ENCODE peak calls at places on chromosomes 1 and 21, in eight cellular contexts. R is cardiac muscle cell; J is fibroblast of lung; U is CD8-positive, alpha-beta T cell; N is left lung; T is thoracic aorta; W is breast epithelium; C is neural progenitor cell. V is an unnamed sample.
A peak's percentile ranks its signal among the peaks of the same experiment; 100 is the strongest.

GRCh38 chr1:39044762-39045161 is 18.6 kb downstream of the NDUFS5 start:
- DNase-seq in R (no peak), U (no peak), W (no peak), J (no peak), C (no peak), T (no peak), N (no peak), V (no peak)

GRCh38 chr21:40936771-40937261 is 89.9 kb upstream of the DSCAM start:
- DNase-seq in N (no peak), W (no peak), R (no peak), C (peak; percentile 49), U (no peak), J (no peak), T (no peak), V (no peak)

GRCh38 chr21:15732290-15732995 is 2.7 kb downstream of the USP25 start:
- DNase-seq in R (peak; percentile 55), U (no peak), J (peak; percentile 51), C (no peak), T (no peak), N (no peak), W (no peak), V (no peak)

GRCh38 chr1:100735244-100735643 is 15.7 kb downstream of the VCAM1 start:
- DNase-seq in C (peak; percentile 73), W (no peak), U (no peak), N (no peak), T (no peak), J (peak; percentile 33), R (no peak), V (no peak)

GRCh38 chr21:35974801-35975200 is 85.5 kb downstream of the SETD4 start:
- DNase-seq in J (peak; percentile 76), R (peak; percentile 61), C (no peak), N (no peak), T (no peak), W (no peak), U (no peak), V (no peak)

GRCh38 chr1:31574749-31575372 is 1.5 kb upstream of the TINAGL1 start:
- DNase-seq in C (peak; percentile 1), W (no peak), U (no peak), R (no peak), J (no peak), T (no peak), N (no peak), V (no peak)

GRCh38 chr1:81128079-81128478 is 672.7 kb upstream of the ADGRL2 start:
- DNase-seq in J (no peak), T (no peak), W (no peak), U (no peak), N (no peak), R (no peak), C (no peak), V (no peak)

GRCh38 chr1:178973671-178974091 is 52.0 kb upstream of the FAM20B start:
- DNase-seq in W (no peak), C (no peak), R (peak; percentile 27), N (no peak), T (no peak), U (no peak), J (peak; percentile 18), V (no peak)

DNA sequence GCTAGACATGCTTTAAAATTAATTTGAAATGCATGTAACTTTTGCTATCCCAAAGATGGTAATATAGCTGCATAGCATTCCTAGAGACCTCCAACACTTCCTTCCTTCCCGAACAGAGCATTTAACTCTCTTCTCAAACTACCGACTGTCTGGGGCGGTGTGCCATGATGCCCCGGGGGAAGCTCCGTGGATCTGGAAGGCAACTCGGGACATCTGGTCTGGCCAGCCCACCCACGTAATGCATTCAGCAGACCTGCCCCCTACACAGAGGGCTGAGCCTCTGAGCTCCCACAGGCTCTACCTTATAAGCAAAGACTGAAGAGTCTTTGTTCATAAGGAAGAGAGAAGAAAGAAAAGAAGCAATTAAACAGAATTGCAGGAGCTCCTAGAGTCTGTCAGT is 34.7 kb upstream of the NID1 start:
- DNase-seq in W (no peak), C (peak; percentile 34), T (no peak), N (no peak), U (no peak), J (peak; percentile 7), R (peak; percentile 33), V (no peak)
- H3K27ac ChIP-seq in W (no peak overlapping the region), C (no peak overlapping the region), T (no peak overlapping the region), N (no peak overlapping the region), U (no peak overlapping the region), J (no peak overlapping the region), R (no peak overlapping the region), V (no peak overlapping the region)

GRCh38 chr1:231206856-231207255 is 34.2 kb upstream of the GNPAT start:
- DNase-seq in R (peak; percentile 36), C (peak; percentile 47), W (no peak), T (no peak), U (no peak), N (no peak), J (peak; percentile 12), V (no peak)

GRCh38 chr1:231202125-231202633 is 38.8 kb upstream of the GNPAT start:
- DNase-seq in R (no peak), W (no peak), C (no peak), T (no peak), J (no peak), U (no peak), N (no peak), V (no peak)

GRCh38 chr1:231200417-231201031 is 38.7 kb downstream of the TRIM67 start:
- DNase-seq in J (peak; percentile 27), N (no peak), R (peak; percentile 72), C (no peak), U (no peak), T (no peak), W (no peak), V (no peak)

GRCh38 chr1:231201375-231202124 is 39.5 kb upstream of the GNPAT start:
- DNase-seq in R (no peak), U (no peak), W (no peak), C (no peak), T (no peak), N (no peak), J (no peak), V (no peak)

DNA sequence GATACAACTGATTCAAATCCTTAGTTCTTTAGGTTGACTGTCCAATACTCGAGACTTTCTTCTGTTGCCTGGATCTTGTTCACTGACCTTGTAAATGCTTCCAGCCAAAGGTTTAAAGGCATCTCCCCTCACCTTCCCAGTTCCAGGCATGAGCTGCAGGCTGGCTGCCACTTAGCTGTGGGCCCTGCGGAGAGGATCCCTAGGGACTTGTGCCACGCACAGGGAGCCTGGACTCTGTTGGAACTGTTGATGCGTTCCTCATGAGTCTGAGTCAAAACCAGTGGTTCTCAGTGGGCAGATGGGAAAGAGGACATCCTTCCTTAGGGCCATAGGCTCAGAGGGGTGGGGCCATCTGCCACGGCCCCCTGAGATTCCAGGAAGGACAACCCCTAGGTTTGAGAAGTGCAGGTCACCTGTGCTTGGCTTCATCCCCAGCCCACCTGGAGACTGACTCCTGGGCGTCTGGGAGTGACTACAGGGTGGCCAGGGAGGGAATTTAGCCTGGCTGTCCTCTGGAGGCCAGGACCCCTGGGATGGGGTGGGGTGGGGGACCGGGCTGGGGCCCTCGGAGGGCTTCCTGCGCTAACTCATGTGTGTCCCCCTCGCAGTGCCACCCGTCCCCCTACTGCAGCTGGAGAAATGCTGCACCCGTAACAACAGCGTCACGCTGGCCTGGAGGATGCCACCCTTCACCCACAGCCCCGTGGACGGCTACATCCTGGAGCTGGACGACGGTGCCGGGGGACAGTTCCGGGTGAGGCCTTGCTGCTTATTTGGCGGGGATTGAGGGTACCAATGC is 37.6 kb upstream of the GNPAT start:
- DNase-seq in R (no peak), W (no peak), T (no peak), J (no peak), U (no peak), N (no peak), C (no peak), V (no peak)
- H3K27me3 ChIP-seq in R (peaks cover 52% of the 10 kb centered on the region), W (no peaks in the 10 kb centered on the region), T (no peaks in the 10 kb centered on the region), J (peaks cover 2% of the 10 kb centered on the region), U (no peaks in the 10 kb centered on the region), N (no peaks in the 10 kb centered on the region), C (peaks cover 63% of the 10 kb centered on the region), V (no peaks in the 10 kb centered on the region)

GRCh38 chr1:64956241-64956640 is 10.1 kb downstream of the JAK1 start:
- DNase-seq in J (peak; percentile 35), R (peak; percentile 31), W (no peak), T (no peak), C (no peak), N (no peak), U (no peak), V (no peak)

GRCh38 chr1:64955093-64956066 is 11.0 kb downstream of the JAK1 start:
- DNase-seq in J (no peak), C (no peak), T (no peak), N (peak; percentile 63), R (no peak), U (no peak), W (no peak), V (no peak)

GRCh38 chr1:64952055-64952699 is 14.2 kb downstream of the JAK1 start:
- DNase-seq in U (no peak), T (no peak), N (no peak), C (no peak), W (no peak), R (no peak), J (no peak), V (no peak)

GRCh38 chr1:64950284-64950809 is 16.0 kb downstream of the JAK1 start:
- DNase-seq in R (no peak), T (no peak), W (no peak), N (no peak), J (no peak), U (no peak), C (no peak), V (no peak)

DNA sequence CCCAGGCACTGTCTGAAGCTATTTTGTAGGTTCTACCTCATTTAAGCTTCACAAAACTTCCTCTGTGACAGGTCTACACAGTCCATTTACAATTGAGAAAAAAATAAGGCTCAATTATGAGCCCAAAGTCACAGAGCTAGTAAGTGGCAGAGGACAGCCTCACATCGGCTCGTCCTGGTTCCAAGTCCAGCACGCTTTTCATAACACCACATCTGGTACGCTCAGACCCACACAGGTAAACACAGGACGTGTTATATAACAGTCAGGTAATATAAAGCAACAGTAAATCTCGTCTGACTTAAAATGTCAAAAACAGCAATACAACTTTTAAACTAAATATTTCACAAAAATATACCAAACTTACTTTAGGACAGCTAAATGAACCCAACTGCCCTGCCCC is 13.1 kb downstream of the JAK1 start:
- DNase-seq in W (no peak), U (no peak), R (no peak), C (no peak), N (no peak), T (no peak), J (no peak), V (no peak)
- TF ChIP-seq CTCF in W (no peak), U (no peak), R (no peak), C (no peak), N (no peak), T (no peak), J (no peak), V (no peak)

GRCh38 chr1:230212405-230212936 is 145.4 kb downstream of the GALNT2 start:
- DNase-seq in U (no peak), C (no peak), N (no peak), T (no peak), J (no peak), R (no peak), W (no peak), V (no peak)

GRCh38 chr1:230211436-230212145 is 144.6 kb downstream of the GALNT2 start:
- DNase-seq in W (no peak), C (no peak), R (no peak), U (no peak), J (no peak), N (no peak), T (no peak), V (no peak)

GRCh38 chr1:230208619-230209261 is 141.7 kb downstream of the GALNT2 start:
- DNase-seq in R (no peak), C (no peak), W (no peak), N (no peak), J (no peak), U (no peak), T (no peak), V (no peak)

GRCh38 chr1:230210326-230210978 is 143.4 kb downstream of the GALNT2 start:
- DNase-seq in U (no peak), T (no peak), J (peak; percentile 74), C (no peak), N (no peak), W (no peak), R (peak; percentile 40), V (no peak)

DNA sequence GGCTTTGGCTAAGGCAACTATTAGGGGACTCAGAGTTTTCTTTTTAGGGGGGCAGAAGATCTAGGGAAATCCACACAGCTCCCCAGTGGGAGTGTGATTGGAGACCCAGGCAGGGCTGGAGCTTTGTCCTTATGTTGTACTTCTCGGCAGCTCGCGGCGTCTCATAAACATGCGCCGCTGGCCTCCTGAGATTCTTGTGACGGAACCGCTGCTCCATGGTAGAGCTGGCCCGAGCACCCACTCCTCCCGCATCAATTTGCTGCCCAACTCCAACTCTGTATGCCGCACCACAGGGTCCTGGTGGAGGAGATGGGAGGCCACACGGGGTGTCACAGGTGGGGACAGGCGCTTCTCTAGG is 143.9 kb downstream of the GALNT2 start:
- DNase-seq in R (no peak), U (no peak), W (no peak), T (no peak), J (no peak), C (no peak), N (no peak), V (no peak)
- H3K27ac ChIP-seq in R (no peak overlapping the region), U (no peak overlapping the region), W (peak overlapping the region; percentile 49), T (peak overlapping the region; percentile 88), J (no peak overlapping the region), C (peak overlapping the region; percentile 34), N (peak overlapping the region; percentile 46), V (no peak overlapping the region)

V was measured in CD4-positive, alpha-beta T cell.